ENCODE peak calls at places on chromosome 13, in nine cellular contexts. C is IMR-90, R is neural progenitor cell, O is lung, Z is fibroblast of lung, W is mammary epithelial cell, P is cardiac fibroblast, I is left ventricle myocardium inferior, F is tibial artery. J is an unnamed sample.

GRCh38 chr13:100514788-100515409 is 73.7 kb downstream of the GGACT start:
- DNase-seq in R (peak; percentile 89), W (peak; percentile 48), I (peak; percentile 76), C (peak; percentile 75), O (peak; percentile 77), F (peak; percentile 86), P (peak; percentile 82), Z (peak; percentile 82), J (peak; percentile 76)

GRCh38 chr13:33454844-33455256 is 169.3 kb upstream of the STARD13 start:
- DNase-seq in O (no peak), F (no peak), W (no peak), I (no peak), C (peak; percentile 36), Z (peak; percentile 6), P (no peak), R (no peak), J (peak; percentile 96)

GRCh38 chr13:76048675-76049396 is 412.7 kb downstream of the LMO7 start:
- DNase-seq in F (no peak), O (no peak), Z (peak; percentile 13), R (no peak), P (no peak), I (no peak), C (no peak), W (no peak), J (no peak)

GRCh38 chr13:27171244-27171829 is at the start of gene USP12:
- DNase-seq in R (no peak), W (peak; percentile 23), Z (peak; percentile 16), O (no peak), C (peak; percentile 22), I (peak; percentile 37), F (peak; percentile 67), P (peak; percentile 36), J (peak; percentile 25)

GRCh38 chr13:75798353-75799245 is 162.5 kb downstream of the LMO7 start:
- DNase-seq in R (no peak), I (no peak), W (peak; percentile 43), P (peak; percentile 37), O (no peak), Z (no peak), C (peak; percentile 65), F (no peak), J (peak; percentile 79)

GRCh38 chr13:33380487-33381079 is 95.0 kb upstream of the STARD13 start:
- DNase-seq in F (no peak), P (no peak), W (no peak), R (no peak), C (no peak), I (no peak), O (no peak), Z (no peak), J (no peak)

GRCh38 chr13:97121894-97122293 is 100.2 kb upstream of the MBNL2 start:
- DNase-seq in W (peak; percentile 67), C (peak; percentile 54), I (no peak), Z (no peak), O (no peak), F (no peak), P (peak; percentile 35), R (no peak), J (no peak)

GRCh38 chr13:40102360-40102727 is 446.9 kb downstream of the COG6 start:
- DNase-seq in O (no peak), F (no peak), W (no peak), P (no peak), Z (no peak), C (no peak), I (no peak), R (no peak), J (no peak)

GRCh38 chr13:109918179-109918651 is 131.8 kb upstream of the IRS2 start:
- DNase-seq in I (no peak), Z (no peak), O (no peak), C (peak; percentile 30), P (peak; percentile 8), W (no peak), R (peak; percentile 30), F (peak; percentile 70), J (peak; percentile 41)

GRCh38 chr13:26628706-26629105 is 71.2 kb downstream of the WASF3 start:
- DNase-seq in R (peak; percentile 41), P (peak; percentile 40), Z (peak; percentile 42), W (peak; percentile 27), C (peak; percentile 40), I (no peak), F (no peak), O (no peak), J (peak; percentile 53)

GRCh38 chr13:66530158-66530557 is 700.0 kb downstream of the PCDH9 start:
- DNase-seq in O (no peak), F (no peak), P (no peak), C (no peak), Z (no peak), W (no peak), I (no peak), R (no peak), J (no peak)

GRCh38 chr13:66530686-66531085 is 699.5 kb downstream of the PCDH9 start:
- DNase-seq in I (no peak), Z (no peak), O (no peak), F (no peak), C (no peak), R (no peak), P (no peak), W (no peak), J (no peak)

GRCh38 chr13:66532146-66532545 is 698.0 kb downstream of the PCDH9 start:
- DNase-seq in W (no peak), P (peak; percentile 32), Z (peak; percentile 90), O (no peak), I (no peak), R (no peak), F (no peak), C (peak; percentile 90), J (peak; percentile 56)

GRCh38 chr13:66528903-66529576 is 701.1 kb downstream of the PCDH9 start:
- DNase-seq in P (no peak), R (no peak), I (no peak), Z (no peak), W (no peak), C (no peak), F (no peak), O (no peak), J (no peak)

DNA sequence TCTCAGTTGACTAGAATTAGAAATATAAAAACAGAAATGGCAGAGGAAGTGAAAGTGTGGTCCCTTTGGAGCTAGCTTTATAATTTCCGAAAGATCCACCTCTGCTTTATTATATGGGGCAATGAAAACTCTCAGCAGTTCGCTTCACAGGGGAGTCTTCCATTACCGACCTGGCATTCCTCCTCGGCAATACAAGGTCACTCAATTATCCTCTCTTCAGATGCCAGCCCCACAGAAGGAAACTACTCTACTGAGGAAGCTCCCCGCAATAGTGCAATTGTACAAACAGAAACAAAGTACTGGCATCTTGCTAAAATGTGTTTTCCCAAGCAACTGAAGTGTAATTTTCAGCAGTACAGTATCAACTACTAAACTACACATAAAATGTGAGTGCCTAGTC is 702.0 kb downstream of the PCDH9 start:
- DNase-seq in R (no peak), O (no peak), C (no peak), F (no peak), W (no peak), I (no peak), Z (no peak), P (no peak), J (no peak)
- H3K4me3 ChIP-seq in R (no peak overlapping the region), O (no peak overlapping the region), C (no peak overlapping the region), F (no peak overlapping the region), W (no peak overlapping the region), I (no peak overlapping the region), Z (no peak overlapping the region), P (no peak overlapping the region), J (no peak overlapping the region)

DNA sequence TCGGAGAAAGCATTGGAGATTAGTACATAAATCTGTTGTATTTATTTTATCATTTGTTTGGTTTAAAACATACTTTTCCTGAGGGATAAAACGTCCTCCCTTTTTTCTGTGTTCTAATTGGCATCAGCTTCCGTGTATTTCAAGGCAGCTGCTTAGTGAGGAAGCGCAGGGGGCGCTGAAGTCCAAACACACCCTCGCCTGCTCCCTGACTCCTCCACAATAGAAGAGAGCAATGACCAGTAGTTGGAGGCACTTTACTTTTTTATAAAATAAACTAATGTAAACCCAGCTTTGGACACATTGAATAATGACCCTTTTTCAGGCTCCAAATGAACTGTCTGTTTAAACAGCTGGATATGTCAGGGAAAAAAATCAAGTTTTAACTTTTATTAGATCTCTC is 79.9 kb downstream of the RNASEH2B start:
- DNase-seq in I (no peak), F (no peak), R (peak; percentile 52), W (no peak), Z (peak; percentile 52), C (no peak), O (no peak), P (peak; percentile 46), J (no peak)
- TF ChIP-seq CTCF in I (peak; percentile 34), F (no peak), R (peak; percentile 49), W (no peak), Z (peak; percentile 45), C (peak; percentile 5), O (peak; percentile 17), P (no peak), J (peak; percentile 14)

DNA sequence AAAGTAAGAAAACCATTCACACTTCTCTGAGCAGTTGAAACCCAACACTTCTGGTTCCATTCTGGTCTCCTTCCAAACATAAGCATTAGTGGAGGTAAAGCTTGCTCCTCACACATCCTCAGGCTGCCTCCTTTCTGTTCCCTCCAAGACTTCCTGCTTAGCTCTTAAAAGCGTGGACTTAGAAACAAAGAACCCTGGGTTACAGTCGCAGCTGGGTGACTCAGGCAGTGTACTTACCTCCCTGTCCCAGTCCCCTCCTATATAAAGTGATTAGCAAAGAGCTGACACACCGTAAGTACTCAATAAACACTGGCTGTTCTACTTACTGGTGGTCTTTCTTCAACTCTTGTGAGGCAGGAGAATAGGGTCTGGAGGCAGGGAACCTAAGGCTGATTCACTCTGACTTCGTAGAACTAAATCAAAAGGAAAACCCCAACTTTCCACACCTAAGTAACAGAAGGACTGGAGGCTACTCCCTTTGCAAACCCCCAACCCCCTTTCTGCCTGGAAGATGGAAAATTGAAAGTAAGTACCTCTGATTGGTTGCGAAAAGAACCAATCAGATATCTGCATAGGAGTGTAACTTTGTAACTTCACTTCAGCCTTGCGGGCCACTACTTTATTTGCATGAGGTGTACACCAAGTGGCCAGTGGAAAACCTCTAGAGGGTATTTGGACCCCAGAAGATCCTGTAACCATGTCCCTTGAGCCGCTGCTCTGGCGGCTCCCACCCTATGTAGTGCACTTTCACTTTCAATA is 165.4 kb downstream of the SUCLA2 start:
- DNase-seq in Z (no peak), I (no peak), P (no peak), F (no peak), O (no peak), C (no peak), R (no peak), W (no peak), J (no peak)
- H3K4me3 ChIP-seq in Z (no peak overlapping the region), I (no peak overlapping the region), P (no peak overlapping the region), F (no peak overlapping the region), O (no peak overlapping the region), C (peak overlapping the region; percentile 38), R (no peak overlapping the region), W (no peak overlapping the region), J (no peak overlapping the region)

GRCh38 chr13:77916481-77916880 is 2.1 kb downstream of the EDNRB start:
- DNase-seq in I (no peak), P (no peak), W (no peak), R (no peak), O (no peak), F (no peak), Z (no peak), C (no peak), J (peak; percentile 37)

GRCh38 chr13:77919351-77920294 is 992 bp upstream of the EDNRB start:
- DNase-seq in Z (peak; percentile 27), R (peak; percentile 69), O (peak; percentile 39), P (peak; percentile 52), W (no peak), C (peak; percentile 15), F (no peak), I (peak; percentile 64), J (peak; percentile 48)

GRCh38 chr13:77915676-77916075 is 3.0 kb downstream of the EDNRB start:
- DNase-seq in R (no peak), F (no peak), O (no peak), W (no peak), C (no peak), I (no peak), Z (no peak), P (no peak), J (peak; percentile 58)

GRCh38 chr13:77918391-77919261 is at the start of gene EDNRB:
- DNase-seq in R (peak; percentile 58), I (peak; percentile 59), Z (peak; percentile 39), P (peak; percentile 47), F (no peak), C (peak; percentile 17), O (peak; percentile 67), W (peak; percentile 45), J (peak; percentile 43)
- TF ChIP-seq CTCF in R (peak; percentile 5), I (peak; percentile 42), Z (no peak), P (peak; percentile 22), F (no peak), C (no peak), O (no peak), W (no peak), J (peak; percentile 7)